ENCODE peak calls at places on chromosome 6, in seven cellular contexts. I, E, T, V, Z, K and Q are unnamed samples.

GRCh38 chr6:159249752-159250151 is 80.6 kb downstream of the FNDC1 start:
- DNase-seq in I (no peak), E (no peak), T (no peak), V (no peak), Z (no peak), K (no peak), Q (no peak)

GRCh38 chr6:2877960-2878359 is 25.1 kb downstream of the SERPINB9 start:
- DNase-seq in I (no peak), E (no peak), T (no peak), V (no peak), Z (no peak), K (no peak), Q (no peak)

GRCh38 chr6:22521035-22521434 is 48.3 kb upstream of the HDGFL1 start:
- DNase-seq in I (no peak), E (no peak), T (no peak), V (no peak), Z (no peak), K (no peak), Q (no peak)

GRCh38 chr6:168001037-168001348 is 3.5 kb downstream of the KIF25 start:
- DNase-seq in I (no peak), E (no peak), T (peak), V (no peak), Z (no peak), K (no peak), Q (no peak)

GRCh38 chr6:162177733-162178132 is 549.8 kb downstream of the PRKN start:
- DNase-seq in I (no peak), E (no peak), T (no peak), V (no peak), Z (no peak), K (peak), Q (no peak)

GRCh38 chr6:118588626-118589025 is 40.5 kb downstream of the PLN start:
- DNase-seq in I (no peak), E (no peak), T (no peak), V (no peak), Z (no peak), K (no peak), Q (peak)

GRCh38 chr6:169763881-169764280 is 12.5 kb downstream of the ERMARD start:
- DNase-seq in I (no peak), E (no peak), T (no peak), V (no peak), Z (no peak), K (no peak), Q (no peak)

GRCh38 chr6:2396292-2396691 is 150.9 kb upstream of the GMDS start:
- DNase-seq in I (no peak), E (no peak), T (no peak), V (no peak), Z (no peak), K (no peak), Q (no peak)

GRCh38 chr6:48766349-48766748 is 655.4 kb upstream of the PTCHD4 start:
- DNase-seq in I (no peak), E (no peak), T (no peak), V (no peak), Z (peak), K (no peak), Q (peak)

GRCh38 chr6:170295519-170296422 is 4.9 kb upstream of the DLL1 start:
- DNase-seq in I (no peak), E (peak), T (peak), V (no peak), Z (no peak), K (peak), Q (no peak)

GRCh38 chr6:16322666-16323312 is 84.4 kb downstream of the GMPR start:
- DNase-seq in I (no peak), E (peak), T (no peak), V (no peak), Z (no peak), K (no peak), Q (peak)

GRCh38 chr6:89433637-89434499 is 916 bp downstream of the ANKRD6 start:
- DNase-seq in I (no peak), E (no peak), T (peak), V (peak), Z (no peak), K (no peak), Q (no peak)

GRCh38 chr6:41696788-41697187 is 38.6 kb downstream of the TFEB start:
- DNase-seq in I (no peak), E (no peak), T (no peak), V (no peak), Z (no peak), K (no peak), Q (no peak)

GRCh38 chr6:141914646-141915045 is 218.1 kb upstream of the GJE1 start:
- DNase-seq in I (no peak), E (no peak), T (no peak), V (no peak), Z (no peak), K (no peak), Q (peak)

GRCh38 chr6:52877168-52877567 is 32.3 kb downstream of the GSTA3 start:
- DNase-seq in I (no peak), E (no peak), T (no peak), V (no peak), Z (no peak), K (no peak), Q (peak)

GRCh38 chr6:17497701-17498100 is 102.4 kb upstream of the FAM8A1 start:
- DNase-seq in I (no peak), E (no peak), T (no peak), V (no peak), Z (no peak), K (no peak), Q (no peak)

DNA sequence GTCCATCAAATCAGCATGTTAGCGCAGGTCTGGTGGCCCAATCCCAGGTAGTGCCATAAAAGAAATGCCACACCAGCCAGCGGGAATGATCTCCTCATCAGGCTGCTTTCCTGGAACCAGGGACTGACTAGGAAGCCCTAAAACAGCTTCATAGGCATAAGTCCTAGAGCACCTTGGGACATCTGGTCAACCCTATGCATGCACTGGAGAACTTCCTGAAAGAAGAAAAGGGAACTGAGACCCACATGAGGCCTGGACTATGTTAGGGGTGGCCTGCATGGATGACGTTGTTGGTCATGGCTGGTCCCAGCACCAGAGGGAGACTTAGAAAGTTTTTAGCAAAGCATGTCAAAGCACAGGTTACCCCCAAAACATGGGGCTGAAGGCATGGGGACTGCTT is 7.6 kb upstream of the KCNK16 start:
- DNase-seq in I (no peak), E (no peak), T (no peak), V (peak), Z (no peak), K (no peak), Q (no peak)
- TF ChIP-seq RFX5 in I (no peak), E (no peak), T (no peak), V (no peak), Z (no peak), K (no peak), Q (no peak)

DNA sequence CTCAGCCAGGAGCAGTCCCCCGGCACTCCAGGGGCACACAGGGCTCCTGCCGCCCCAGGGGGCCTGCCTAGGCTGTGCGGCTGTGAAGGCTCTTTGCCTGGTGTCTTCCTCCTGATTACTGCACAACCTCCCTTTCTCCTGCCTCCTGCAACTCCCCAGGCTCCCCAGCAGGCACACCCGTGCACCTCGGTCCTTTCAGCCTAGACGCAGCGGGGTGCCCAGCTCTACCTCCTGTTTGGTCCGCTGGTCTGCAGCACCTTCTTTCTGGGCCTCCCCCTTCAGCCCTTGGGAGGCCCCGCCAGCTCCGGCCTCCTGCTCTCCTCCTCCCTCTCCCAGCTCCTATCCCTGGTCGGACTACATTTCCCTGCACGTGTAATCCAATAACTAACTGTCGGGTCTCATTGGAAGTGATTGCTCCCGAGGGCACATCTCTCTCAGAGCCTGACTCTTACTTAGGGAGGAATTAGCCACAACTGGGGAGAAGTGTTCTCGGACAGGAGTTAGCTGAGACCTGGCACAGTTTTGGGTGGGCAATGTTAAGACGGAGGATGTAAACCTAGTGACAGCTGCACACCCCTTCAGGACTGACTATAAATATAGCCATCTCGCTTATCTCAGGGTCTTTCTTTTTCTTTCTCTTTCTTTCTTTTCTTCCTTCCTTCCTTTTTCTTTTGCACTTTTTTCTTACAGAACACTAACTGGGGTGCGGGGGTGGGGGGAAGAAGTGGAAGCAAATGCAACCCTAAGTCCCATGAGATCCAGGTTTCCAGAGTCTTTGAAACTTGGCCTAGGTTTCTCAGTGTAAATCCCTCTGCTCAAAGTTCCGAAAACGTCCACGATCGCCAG is 1.1 kb upstream of the FOXF2 start:
- DNase-seq in I (no peak), E (no peak), T (peak), V (no peak), Z (no peak), K (no peak), Q (peak)
- TF ChIP-seq CTCF in I (no peak), E (no peak), T (no peak), V (no peak), Z (no peak), K (no peak), Q (no peak)

GRCh38 chr6:153096792-153097191 is 34.3 kb downstream of the RGS17 start:
- DNase-seq in I (no peak), E (no peak), T (no peak), V (no peak), Z (no peak), K (no peak), Q (no peak)

GRCh38 chr6:153088796-153089195 is 42.3 kb downstream of the RGS17 start:
- DNase-seq in I (no peak), E (no peak), T (no peak), V (no peak), Z (peak), K (no peak), Q (peak)

GRCh38 chr6:153090241-153090930 is 40.7 kb downstream of the RGS17 start:
- DNase-seq in I (no peak), E (no peak), T (no peak), V (no peak), Z (no peak), K (no peak), Q (peak)

GRCh38 chr6:153096031-153096430 is 35.1 kb downstream of the RGS17 start:
- DNase-seq in I (no peak), E (no peak), T (no peak), V (no peak), Z (no peak), K (no peak), Q (no peak)

DNA sequence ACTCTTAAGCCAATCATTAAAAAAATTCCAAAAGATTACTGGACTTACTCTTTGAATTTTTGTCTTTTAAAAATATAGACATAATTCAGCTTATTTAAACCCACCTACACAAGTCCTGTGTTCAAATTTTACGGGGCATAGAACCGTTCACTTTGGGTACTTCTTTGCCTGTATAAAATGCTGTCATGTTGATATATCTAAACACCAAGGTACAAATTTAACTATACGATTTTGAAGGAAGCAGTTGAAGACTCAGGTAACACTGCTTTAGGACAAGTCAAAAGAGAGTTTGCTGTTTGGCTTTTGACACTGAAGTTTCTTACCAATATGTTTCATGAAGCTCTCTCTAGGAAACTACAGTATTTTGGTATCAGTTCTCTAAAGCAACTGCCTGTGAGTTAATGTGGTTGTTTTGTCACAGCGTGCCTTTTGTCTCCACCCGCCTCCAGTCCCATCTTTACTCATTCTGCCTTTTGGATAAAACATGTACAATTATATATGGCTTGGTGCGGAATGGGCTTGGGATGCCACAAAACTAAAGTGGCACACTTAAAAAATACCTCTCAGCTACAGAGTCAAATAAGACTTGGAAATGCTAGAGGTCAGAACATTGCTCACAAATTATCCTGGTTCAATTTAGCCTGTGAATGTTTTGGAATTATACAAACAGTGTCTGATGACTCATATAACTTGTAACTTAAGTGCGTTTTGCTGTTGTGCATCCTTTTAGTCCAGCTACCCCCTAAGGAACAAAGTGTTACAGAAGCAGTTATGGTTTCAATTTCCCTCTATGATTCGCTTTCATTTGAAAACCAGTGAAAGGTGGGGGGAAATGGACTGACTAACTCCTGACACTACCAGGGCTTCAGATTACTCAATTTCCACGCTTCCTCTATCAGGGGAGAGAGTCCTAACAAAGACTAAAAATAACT is 38.7 kb downstream of the RGS17 start:
- DNase-seq in I (no peak), E (no peak), T (no peak), V (peak), Z (no peak), K (no peak), Q (peak)
- TF ChIP-seq USF2 in I (no peak), E (no peak), T (no peak), V (no peak), Z (no peak), K (no peak), Q (no peak)

GRCh38 chr6:34601706-34602105 is 45.6 kb upstream of the SPDEF start:
- DNase-seq in I (no peak), E (no peak), T (no peak), V (no peak), Z (no peak), K (no peak), Q (no peak)
- TF ChIP-seq RFX5 in I (no peak), E (no peak), T (no peak), V (no peak), Z (no peak), K (no peak), Q (no peak)

GRCh38 chr6:110317189-110317588 is 41.0 kb downstream of the METTL24 start:
- DNase-seq in I (no peak), E (no peak), T (no peak), V (no peak), Z (no peak), K (no peak), Q (no peak)
- TF ChIP-seq CTCF in I (no peak), E (no peak), T (no peak), V (no peak), Z (no peak), K (no peak), Q (no peak)

GRCh38 chr6:56978530-56978929 is 23.6 kb downstream of the BEND6 start:
- DNase-seq in I (no peak), E (no peak), T (no peak), V (no peak), Z (peak), K (no peak), Q (no peak)

GRCh38 chr6:56977192-56977591 is 22.3 kb downstream of the BEND6 start:
- DNase-seq in I (no peak), E (no peak), T (no peak), V (no peak), Z (no peak), K (no peak), Q (no peak)
- TF ChIP-seq USF2 in I (no peak), E (no peak), T (no peak), V (no peak), Z (no peak), K (no peak), Q (no peak)